ENCODE peak calls at places on chromosome 11, in four cellular contexts. D, R, W and G are unnamed samples.

GRCh38 chr11:112822478-112823274 is 138.5 kb upstream of the NCAM1 start:
- DNase-seq in D (no peak), R (no peak), W (no peak), G (no peak)

GRCh38 chr11:65189191-65189590 is 7.5 kb downstream of the CAPN1 start:
- DNase-seq in D (no peak), R (no peak), W (no peak), G (no peak)

GRCh38 chr11:121497176-121497995 is 44.6 kb upstream of the SORL1-AS1 start:
- DNase-seq in D (no peak), R (no peak), W (no peak), G (no peak)

GRCh38 chr11:60280412-60280811 is at the start of gene MS4A4A:
- DNase-seq in D (no peak), R (no peak), W (no peak), G (no peak)

GRCh38 chr11:61816736-61817455 is at the start of gene FADS1:
- DNase-seq in D (peak), R (peak), W (peak), G (peak)

GRCh38 chr11:848988-849824 is 6.6 kb downstream of the TSPAN4 start:
- DNase-seq in D (no peak), R (no peak), W (no peak), G (peak)

GRCh38 chr11:90414221-90414620 is 191.4 kb upstream of the CHORDC1 start:
- DNase-seq in D (no peak), R (no peak), W (no peak), G (no peak)

GRCh38 chr11:72924568-72925190 is 110.5 kb downstream of the ATG16L2 start:
- DNase-seq in D (no peak), R (no peak), W (no peak), G (no peak)

GRCh38 chr11:101336155-101336554 is 206.5 kb upstream of the PGR start:
- DNase-seq in D (no peak), R (no peak), W (no peak), G (no peak)

GRCh38 chr11:75135021-75135650 is 15.8 kb upstream of the SLCO2B1 start:
- DNase-seq in D (no peak), R (no peak), W (no peak), G (no peak)

GRCh38 chr11:61718613-61719302 is 33.7 kb upstream of the MYRF start:
- DNase-seq in D (peak), R (no peak), W (no peak), G (no peak)

GRCh38 chr11:36500315-36500721 is 9.8 kb downstream of the TRAF6 start:
- DNase-seq in D (no peak), R (no peak), W (no peak), G (no peak)

GRCh38 chr11:89182773-89183172 is 5.1 kb downstream of the TYR start:
- DNase-seq in D (no peak), R (no peak), W (no peak), G (no peak)